ENCODE peak calls at places on chromosomes 4 and X, in four cellular contexts. G, E, D and Y are unnamed samples.

GRCh38 chr4:133154725-133155124 is 5.6 kb downstream of the PCDH10 start:
- DNase-seq in G (no peak), E (peak), D (no peak), Y (peak)

GRCh38 chr4:185464887-185465286 is 6.6 kb downstream of the CCDC110 start:
- DNase-seq in G (no peak), E (no peak), D (no peak), Y (no peak)

GRCh38 chr4:19748470-19748869 is 503.2 kb upstream of the SLIT2 start:
- DNase-seq in G (peak), E (no peak), D (peak), Y (no peak)

GRCh38 chrX:18676470-18676869 is 4.6 kb upstream of the RS1 start:
- DNase-seq in G (no peak), E (peak), D (no peak), Y (peak)

GRCh38 chrX:34653811-34654210 is 3.3 kb downstream of the TMEM47 start:
- DNase-seq in G (no peak), E (no peak), D (no peak), Y (no peak)

GRCh38 chrX:33987458-33987857 is 144.7 kb downstream of the FAM47A start:
- DNase-seq in G (no peak), E (no peak), D (no peak), Y (no peak)

GRCh38 chr4:60729194-60729593 is 470.9 kb upstream of the ADGRL3 start:
- DNase-seq in G (no peak), E (no peak), D (no peak), Y (no peak)

GRCh38 chrX:8987672-8988250 is 46.2 kb downstream of the FAM9B start:
- DNase-seq in G (no peak), E (no peak), D (no peak), Y (no peak)

GRCh38 chr4:94961420-94961819 is 203.7 kb downstream of the BMPR1B start:
- DNase-seq in G (no peak), E (no peak), D (no peak), Y (no peak)

GRCh38 chr4:180028682-180029081 is 2214.5 kb upstream of the TENM3 start:
- DNase-seq in G (peak), E (peak), D (peak), Y (peak)

GRCh38 chr4:168153596-168154440 is 61.5 kb downstream of the ANXA10 start:
- DNase-seq in G (peak), E (peak), D (peak), Y (peak)

GRCh38 chr4:8132400-8132799 is 26.2 kb downstream of the ABLIM2 start:
- DNase-seq in G (no peak), E (no peak), D (no peak), Y (no peak)

GRCh38 chrX:123739474-123739873 is 6.6 kb upstream of the THOC2 start:
- DNase-seq in G (no peak), E (no peak), D (no peak), Y (no peak)

GRCh38 chr4:16203083-16203482 is 23.2 kb downstream of the TAPT1 start:
- DNase-seq in G (no peak), E (no peak), D (no peak), Y (no peak)

GRCh38 chr4:25670991-25671390 is 15.3 kb downstream of the SLC34A2 start:
- DNase-seq in G (no peak), E (no peak), D (no peak), Y (no peak)

GRCh38 chrX:69313622-69314290 is 148.5 kb upstream of the PJA1 start:
- DNase-seq in G (no peak), E (no peak), D (peak), Y (peak)

GRCh38 chrX:104319346-104319745 is 64.6 kb upstream of the ESX1 start:
- DNase-seq in G (no peak), E (no peak), D (no peak), Y (no peak)

GRCh38 chr4:123102897-123103489 is 180.6 kb upstream of the NUDT6 start:
- DNase-seq in G (no peak), E (no peak), D (no peak), Y (no peak)

GRCh38 chrX:6917666-6918065 is 229.8 kb upstream of the STS start:
- DNase-seq in G (no peak), E (no peak), D (no peak), Y (no peak)

DNA sequence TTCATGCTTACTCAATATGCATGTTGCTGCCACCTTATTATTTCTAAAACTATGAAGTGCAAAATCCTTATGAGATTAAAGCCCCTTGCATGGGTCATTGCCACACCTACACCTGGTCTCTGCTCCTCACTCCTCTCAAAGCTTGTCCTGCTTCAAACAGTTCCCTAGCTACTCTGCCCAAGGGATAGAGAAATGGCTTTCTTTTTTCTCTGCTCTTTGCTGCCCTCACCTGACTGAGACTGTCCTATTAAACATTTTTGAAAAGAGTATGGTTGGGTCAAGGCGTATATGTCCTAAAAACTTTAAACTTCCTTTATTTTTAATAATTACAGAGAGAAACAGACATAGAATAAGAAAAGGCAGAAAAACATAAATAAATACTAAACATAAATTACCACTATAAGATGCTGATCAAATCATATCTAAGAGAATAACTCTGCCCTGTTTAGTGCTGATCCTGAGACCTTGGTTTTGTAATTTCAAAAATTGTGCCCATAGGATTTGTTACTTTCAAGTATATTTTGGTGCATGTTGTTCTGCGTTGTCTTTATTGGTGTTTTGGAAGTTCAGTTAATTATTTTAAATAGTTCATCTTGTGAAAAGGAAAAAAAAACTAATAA is 704.9 kb upstream of the PABPC4L start:
- DNase-seq in G (no peak), E (peak), D (no peak), Y (no peak)
- TF ChIP-seq CTCF in G (peak), E (peak), D (no peak), Y (peak)

GRCh38 chr4:107757293-107757692 is 37.3 kb upstream of the PAPSS1 start:
- DNase-seq in G (no peak), E (no peak), D (no peak), Y (no peak)

GRCh38 chr4:107755841-107756356 is 35.9 kb upstream of the PAPSS1 start:
- DNase-seq in G (no peak), E (no peak), D (no peak), Y (no peak)

GRCh38 chr4:107760281-107760947 is 40.4 kb upstream of the PAPSS1 start:
- DNase-seq in G (no peak), E (no peak), D (peak), Y (peak)

DNA sequence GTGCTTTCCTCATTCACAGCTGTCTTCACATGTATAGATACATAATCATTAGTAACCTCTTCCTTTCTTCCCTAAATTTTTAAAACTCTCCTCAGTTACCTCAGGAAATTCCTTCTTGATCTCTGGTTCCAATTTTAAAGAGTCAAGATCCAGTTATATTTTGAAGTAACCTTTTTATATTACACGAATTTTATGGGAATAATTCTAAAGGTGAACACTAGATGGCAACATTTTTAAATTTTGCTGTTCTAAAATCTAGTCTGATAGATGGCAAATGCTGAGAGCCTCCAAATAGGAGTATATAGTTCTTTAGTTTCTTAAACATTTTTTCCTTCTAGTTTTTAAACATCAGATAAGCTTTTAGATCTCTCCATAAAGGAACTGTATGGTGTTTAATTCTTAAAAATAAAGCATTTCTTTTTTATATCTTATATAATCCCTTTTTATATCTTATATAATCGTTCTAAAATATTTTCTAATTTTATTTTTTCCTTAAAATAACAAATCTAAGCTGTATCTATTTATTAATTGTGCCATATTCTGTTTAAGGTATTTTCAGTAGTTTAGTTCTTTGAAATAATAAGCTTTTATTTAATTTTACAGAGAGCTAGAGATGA is 37.9 kb upstream of the PAPSS1 start:
- DNase-seq in G (no peak), E (no peak), D (no peak), Y (no peak)
- TF ChIP-seq CTCF in G (peak), E (peak), D (peak), Y (peak)

GRCh38 chr4:126004936-126005335 is 690.2 kb downstream of the FAT4 start:
- DNase-seq in G (no peak), E (no peak), D (no peak), Y (no peak)

DNA sequence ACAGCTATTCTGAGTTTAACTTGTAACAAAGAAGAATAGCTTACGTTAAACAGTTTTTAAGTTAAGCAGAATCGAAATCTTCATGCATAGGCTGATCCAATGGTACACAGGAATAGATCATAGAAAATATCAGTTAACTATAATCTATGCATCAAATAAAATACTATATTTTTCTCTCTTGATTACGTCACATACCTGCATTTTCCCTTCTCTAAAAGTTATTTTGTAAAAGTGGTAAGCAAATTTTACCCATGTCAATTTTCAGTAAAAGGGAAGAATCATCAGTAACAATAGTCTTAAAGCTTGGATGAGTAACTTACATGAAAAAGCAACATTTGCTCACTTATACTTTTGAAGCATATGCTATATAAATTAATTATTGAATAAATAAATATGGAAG is 692.4 kb downstream of the FAT4 start:
- DNase-seq in G (no peak), E (no peak), D (no peak), Y (no peak)
- TF ChIP-seq CTCF in G (no peak), E (no peak), D (no peak), Y (no peak)

GRCh38 chrX:47540754-47541538 is 20.1 kb upstream of the ARAF start:
- DNase-seq in G (peak), E (peak), D (peak), Y (peak)
- TF ChIP-seq CTCF in G (peak), E (peak), D (peak), Y (peak)